ENCODE peak calls at places on chromosomes 3 and 15, in nine cellular contexts. G, E, T, X, H, I, R, Y and C are unnamed samples.

GRCh38 chr3:194772241-194773000 is 86.7 kb downstream of the FAM43A start:
- DNase-seq in G (no peak), E (no peak), T (no peak), X (no peak), H (no peak), I (no peak), R (no peak), Y (no peak), C (no peak)

GRCh38 chr15:81111018-81111417 is 23.1 kb upstream of the CFAP161 start:
- DNase-seq in G (no peak), E (no peak), T (no peak), X (no peak), H (no peak), I (no peak), R (no peak), Y (no peak), C (no peak)

GRCh38 chr15:62578960-62579359 is 413.9 kb upstream of the C2CD4B start:
- DNase-seq in G (no peak), E (no peak), T (no peak), X (no peak), H (no peak), I (no peak), R (no peak), Y (no peak), C (no peak)

GRCh38 chr3:175737646-175738572 is 878.8 kb downstream of the NAALADL2 start:
- DNase-seq in G (no peak), E (no peak), T (no peak), X (peak; percentile 84), H (no peak), I (no peak), R (no peak), Y (no peak), C (no peak)

GRCh38 chr3:132432639-132433038 is 15.3 kb downstream of the DNAJC13 start:
- DNase-seq in G (peak; percentile 89), E (peak; percentile 70), T (no peak), X (peak; percentile 74), H (no peak), I (peak; percentile 67), R (no peak), Y (no peak), C (no peak)

GRCh38 chr15:89383635-89384604 is 49.3 kb upstream of the POLG start:
- DNase-seq in G (peak; percentile 25), E (no peak), T (no peak), X (no peak), H (no peak), I (peak; percentile 11), R (peak; percentile 88), Y (no peak), C (no peak)

GRCh38 chr3:181133832-181134231 is 144.3 kb upstream of the DNAJC19 start:
- DNase-seq in G (no peak), E (no peak), T (no peak), X (no peak), H (no peak), I (no peak), R (no peak), Y (no peak), C (no peak)

GRCh38 chr3:110248666-110249065 is 823.0 kb upstream of the NECTIN3 start:
- DNase-seq in G (peak; percentile 5), E (peak; percentile 3), T (no peak), X (no peak), H (no peak), I (no peak), R (no peak), Y (no peak), C (no peak)

GRCh38 chr15:76730262-76730661 is 174.9 kb downstream of the SCAPER start:
- DNase-seq in G (no peak), E (peak; percentile 3), T (no peak), X (no peak), H (no peak), I (no peak), R (no peak), Y (no peak), C (no peak)

GRCh38 chr3:38084019-38084968 is 45.3 kb downstream of the DLEC1 start:
- DNase-seq in G (peak; percentile 23), E (peak; percentile 54), T (peak; percentile 16), X (no peak), H (no peak), I (peak; percentile 16), R (peak; percentile 72), Y (peak; percentile 21), C (no peak)

GRCh38 chr3:2452249-2452648 is 353.6 kb downstream of the CNTN4 start:
- DNase-seq in G (no peak), E (no peak), T (no peak), X (no peak), H (no peak), I (no peak), R (peak; percentile 33), Y (no peak), C (no peak)

GRCh38 chr3:58495101-58495500 is 3.2 kb downstream of the KCTD6 start:
- DNase-seq in G (no peak), E (no peak), T (no peak), X (peak; percentile 33), H (no peak), I (no peak), R (no peak), Y (no peak), C (no peak)